ENCODE peak calls at places on chromosomes 12 and 14, in four cellular contexts. O, T, Y and Q are unnamed samples.

GRCh38 chr12:107027304-107028053 is 40.5 kb upstream of the MTERF2 start:
- DNase-seq in Y (peak; percentile 28), T (no peak), O (peak; percentile 93), Q (no peak)

GRCh38 chr12:49843871-49844437 is 1.0 kb upstream of the BCDIN3D start:
- DNase-seq in Y (no peak), O (no peak), T (no peak), Q (no peak)

GRCh38 chr12:19739195-19739776 is 300.0 kb downstream of the AEBP2 start:
- DNase-seq in T (no peak), Y (no peak), O (no peak), Q (no peak)

GRCh38 chr14:94936411-94936892 is 166.5 kb upstream of the GSC start:
- DNase-seq in Y (no peak), O (no peak), T (peak; percentile 90), Q (peak; percentile 91)

GRCh38 chr14:20618328-20618749 is 23.2 kb downstream of the OR6S1 start:
- DNase-seq in T (no peak), Y (no peak), O (no peak), Q (no peak)

GRCh38 chr12:119668315-119668651 is 350 bp downstream of the PRKAB1 start:
- DNase-seq in T (no peak), Y (no peak), O (no peak), Q (no peak)

GRCh38 chr12:124909831-124910560 is 4.5 kb downstream of the UBC start:
- DNase-seq in Y (no peak), T (no peak), O (no peak), Q (peak; percentile 48)

GRCh38 chr12:50387487-50387886 is 8.9 kb downstream of the FAM186A start:
- DNase-seq in Y (peak; percentile 10), T (peak; percentile 40), O (no peak), Q (no peak)

GRCh38 chr14:89489796-89490506 is 72.9 kb upstream of the FOXN3 start:
- DNase-seq in O (peak; percentile 25), Y (no peak), T (no peak), Q (peak; percentile 22)

GRCh38 chr12:92938018-92938417 is 8.9 kb upstream of the EEA1 start:
- DNase-seq in Y (no peak), O (no peak), T (no peak), Q (no peak)